ENCODE peak calls at places on chromosomes 11 and 22, in seven cellular contexts. V is fibroblast of the aortic adventitia, K is ovary, Y is astrocyte of the cerebellum, U is uterus, L is PC-3, J is IMR-90. Q is an unnamed sample.

GRCh38 chr11:118928870-118929495 is 3.3 kb upstream of the BCL9L start:
- DNase-seq in L (peak; percentile 71), K (peak; percentile 81), J (peak; percentile 41), U (no peak), V (peak; percentile 61), Y (no peak), Q (no peak)

GRCh38 chr11:123567466-123567865 is 87.0 kb downstream of the SCN3B start:
- DNase-seq in U (no peak), V (no peak), J (no peak), K (no peak), L (no peak), Y (no peak), Q (no peak)

GRCh38 chr11:114077482-114078305 is 18.2 kb downstream of the ZBTB16 start:
- DNase-seq in U (no peak), K (no peak), Y (no peak), L (no peak), J (no peak), V (no peak), Q (no peak)

GRCh38 chr11:126282742-126283591 is at the start of gene TIRAP:
- DNase-seq in J (peak; percentile 42), V (peak; percentile 42), L (peak; percentile 59), U (peak; percentile 61), Y (no peak), K (peak; percentile 83), Q (peak; percentile 39)

GRCh38 chr11:8234425-8234821 is 29.3 kb downstream of the LMO1 start:
- DNase-seq in U (no peak), V (no peak), J (no peak), K (no peak), L (peak; percentile 19), Y (no peak), Q (no peak)

GRCh38 chr22:46813816-46814597 is 51.6 kb downstream of the TBC1D22A start:
- DNase-seq in J (peak; percentile 61), K (no peak), V (peak; percentile 83), L (no peak), U (no peak), Y (no peak), Q (peak; percentile 42)

GRCh38 chr11:8773916-8774537 is 91.4 kb downstream of the RPL27A start:
- DNase-seq in K (no peak), L (no peak), Y (no peak), U (peak; percentile 9), V (no peak), J (no peak), Q (no peak)

GRCh38 chr11:37712246-37712645 is 1114.2 kb upstream of the RAG2 start:
- DNase-seq in U (no peak), K (no peak), V (peak; percentile 15), J (peak; percentile 6), L (peak; percentile 20), Y (no peak), Q (no peak)

GRCh38 chr11:4763096-4763495 is 6.6 kb downstream of the OR51F1 start:
- DNase-seq in J (no peak), U (no peak), L (no peak), K (no peak), Y (no peak), V (no peak), Q (no peak)

GRCh38 chr22:23274146-23274526 is 93.8 kb downstream of the BCR start:
- DNase-seq in K (no peak), L (no peak), U (no peak), Y (no peak), J (no peak), V (no peak), Q (no peak)

GRCh38 chr11:61442616-61443015 is 12.7 kb downstream of the SDHAF2 start:
- DNase-seq in L (no peak), J (no peak), Y (no peak), U (no peak), V (no peak), K (no peak), Q (no peak)

GRCh38 chr22:48145738-48146137 is 1383.3 kb downstream of the TBC1D22A start:
- DNase-seq in J (no peak), K (no peak), U (no peak), V (no peak), Y (no peak), L (no peak), Q (no peak)

GRCh38 chr11:66317766-66318575 is 1.1 kb upstream of the CD248 start:
- DNase-seq in Y (no peak), V (peak; percentile 95), K (peak; percentile 74), L (no peak), J (peak; percentile 94), U (peak; percentile 81), Q (peak; percentile 61)

DNA sequence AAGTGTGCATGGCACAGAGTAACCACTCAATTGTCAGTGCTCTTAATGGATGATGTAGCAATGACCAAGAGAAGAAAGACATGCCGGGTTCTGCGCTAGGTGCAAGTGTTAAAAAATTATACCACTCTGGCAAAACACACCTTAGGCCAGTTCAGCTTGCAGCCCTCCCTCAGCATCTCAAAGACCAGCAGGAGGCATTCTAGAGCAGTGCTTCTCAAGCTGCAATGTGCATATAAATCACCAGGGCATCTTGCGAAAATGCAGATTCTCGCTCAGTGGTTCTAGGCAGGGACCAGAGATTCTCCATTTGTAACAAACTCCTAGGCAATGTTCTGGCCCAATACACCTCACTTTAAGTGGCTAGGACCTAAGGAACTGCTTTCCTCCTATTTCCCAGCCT is 337.3 kb upstream of the API5 start:
- DNase-seq in J (no peak), K (no peak), Y (no peak), U (no peak), V (no peak), L (no peak), Q (no peak)
- TF ChIP-seq CTCF in J (no peak), K (no peak), Y (no peak), U (no peak), V (no peak), L (no peak), Q (no peak)

GRCh38 chr11:16632295-16633200 is 105.9 kb upstream of the C11orf58 start:
- DNase-seq in Y (no peak), J (peak; percentile 21), V (no peak), K (no peak), L (peak; percentile 66), U (no peak), Q (peak; percentile 35)
- TF ChIP-seq CTCF in Y (peak; percentile 70), J (peak; percentile 40), V (peak; percentile 18), K (no peak), L (peak; percentile 69), U (no peak), Q (peak; percentile 60)

GRCh38 chr11:1952806-1953482 is 5.8 kb downstream of the MRPL23 start:
- DNase-seq in K (peak; percentile 44), Y (no peak), U (peak; percentile 5), V (no peak), J (no peak), L (no peak), Q (no peak)

GRCh38 chr11:1948389-1948788 is 1.3 kb downstream of the MRPL23 start:
- DNase-seq in Y (no peak), K (peak; percentile 59), U (no peak), L (no peak), J (no peak), V (no peak), Q (no peak)

GRCh38 chr11:1949922-1950321 is 2.8 kb downstream of the MRPL23 start:
- DNase-seq in L (no peak), K (no peak), J (no peak), U (no peak), V (no peak), Y (no peak), Q (no peak)

GRCh38 chr11:1949302-1949701 is 2.2 kb downstream of the MRPL23 start:
- DNase-seq in J (no peak), V (no peak), Y (no peak), K (peak; percentile 27), L (no peak), U (no peak), Q (no peak)

DNA sequence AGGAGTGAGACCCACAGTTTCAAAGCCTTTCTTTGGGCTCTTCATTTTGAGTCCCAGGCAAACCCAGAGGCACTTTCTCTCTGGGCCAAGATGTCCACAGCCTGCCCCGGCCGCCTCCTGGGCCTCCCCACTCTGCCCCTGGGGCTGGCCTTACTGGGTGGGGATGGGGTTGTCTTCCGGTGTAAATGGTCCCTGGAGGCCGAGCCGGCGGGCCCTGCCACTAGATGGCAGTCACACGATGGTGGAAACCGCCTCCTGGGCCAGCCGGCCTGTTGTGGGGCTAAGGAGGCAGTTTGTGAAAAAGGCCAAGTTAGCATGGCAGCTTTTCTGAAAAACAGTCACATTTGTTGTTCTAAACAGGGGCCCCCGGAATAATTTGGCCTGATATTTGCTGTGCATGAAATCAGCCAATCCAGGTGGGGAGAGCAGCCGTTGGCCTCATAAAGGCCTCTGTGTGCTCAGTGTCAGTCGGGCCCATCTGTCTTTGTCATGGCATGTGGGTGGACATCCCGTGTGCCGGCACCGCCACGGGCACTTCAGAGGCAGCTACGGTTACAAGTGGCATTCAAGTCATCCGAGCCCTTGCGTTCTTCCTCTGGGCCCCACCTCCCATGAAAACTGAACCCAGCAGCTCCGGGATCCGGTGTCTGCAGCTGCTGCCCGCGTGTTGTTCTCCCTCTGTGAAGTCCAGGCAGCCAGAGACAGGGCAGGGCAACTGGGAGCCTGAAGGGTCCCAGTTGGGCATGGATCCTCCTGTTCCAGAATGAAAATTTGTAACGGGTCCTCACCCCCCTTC is 6.6 kb downstream of the MRPL23 start:
- DNase-seq in J (no peak), U (peak; percentile 16), L (no peak), V (no peak), K (peak; percentile 58), Y (no peak), Q (no peak)
- TF ChIP-seq CTCF in J (no peak), U (no peak), L (no peak), V (no peak), K (no peak), Y (no peak), Q (peak; percentile 59)

GRCh38 chr22:31038686-31039085 is 42.4 kb upstream of the SMTN start:
- DNase-seq in K (no peak), Y (no peak), U (no peak), L (no peak), V (no peak), J (no peak), Q (no peak)

GRCh38 chr22:31039393-31039792 is 41.7 kb upstream of the SMTN start:
- DNase-seq in Y (no peak), U (peak; percentile 78), L (no peak), K (peak; percentile 81), J (peak; percentile 80), V (peak; percentile 75), Q (peak; percentile 47)

GRCh38 chr22:31040542-31041398 is 40.3 kb upstream of the SMTN start:
- DNase-seq in U (peak; percentile 39), J (no peak), K (peak; percentile 51), V (no peak), Y (no peak), L (no peak), Q (no peak)

DNA sequence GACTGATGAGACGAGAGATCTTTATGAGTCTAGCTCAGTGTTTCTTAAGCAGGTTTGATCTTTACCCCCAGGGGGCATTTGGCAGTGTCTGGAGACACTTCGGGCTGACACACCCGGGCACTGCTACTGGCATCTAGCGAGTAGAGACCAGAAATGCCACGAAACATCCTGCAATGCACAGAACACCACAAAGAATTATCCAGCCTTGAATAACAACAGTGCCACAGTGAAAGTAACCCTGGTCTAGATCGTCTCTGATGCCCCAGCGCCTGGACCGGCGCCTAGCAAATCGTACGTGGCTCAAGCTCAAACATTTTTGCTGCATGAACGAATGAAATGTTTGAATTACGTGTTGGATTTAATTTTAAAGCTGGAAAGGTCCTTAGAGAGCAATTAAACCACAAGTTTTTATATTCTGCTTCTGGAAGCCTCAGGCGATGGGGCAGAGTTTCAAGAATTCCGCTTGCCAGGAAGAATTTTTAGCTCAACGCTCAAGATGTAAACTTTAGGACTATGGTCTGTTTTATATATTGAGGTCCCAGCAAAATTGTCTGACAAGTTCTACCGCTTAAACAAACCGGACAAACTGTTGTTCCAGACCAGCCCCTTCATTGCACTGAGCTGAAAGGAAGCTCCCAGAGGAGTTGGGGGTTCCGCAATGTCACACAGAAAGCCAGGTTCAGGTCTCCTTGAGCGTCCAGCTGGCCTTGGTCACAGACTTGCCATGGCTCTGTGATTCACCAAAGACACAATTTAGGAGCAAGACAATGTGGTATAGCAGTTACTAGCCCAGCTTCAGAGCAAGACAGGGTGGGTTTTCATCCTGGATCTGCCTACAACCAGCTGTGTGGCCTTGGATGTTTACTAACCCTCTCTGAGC is 44.2 kb upstream of the SMTN start:
- DNase-seq in L (peak; percentile 64), Y (peak; percentile 11), U (peak; percentile 77), V (peak; percentile 77), J (peak; percentile 53), K (peak; percentile 46), Q (peak; percentile 77)
- TF ChIP-seq CTCF in L (peak; percentile 53), Y (no peak), U (peak; percentile 21), V (no peak), J (peak; percentile 24), K (no peak), Q (peak; percentile 56)